ENCODE peak calls at places on chromosomes 13 and 19, in six cellular contexts. T is heart right ventricle; B is CD8-positive, alpha-beta T cell; U is OCI-LY7; C is mesenchymal stem cell; K is left ventricle myocardium inferior. N is an unnamed sample.

GRCh38 chr19:4589579-4590410 is 30.3 kb upstream of the SEMA6B start:
- DNase-seq in K (peak; percentile 41), T (no peak), B (no peak), U (peak; percentile 58), C (no peak), N (no peak)

GRCh38 chr19:45615795-45616708 is 14.0 kb upstream of the GPR4 start:
- DNase-seq in U (peak; percentile 96), T (peak; percentile 84), C (peak; percentile 81), K (peak; percentile 70), B (peak; percentile 34), N (no peak)

GRCh38 chr19:13873776-13874515 is 3.0 kb upstream of the NANOS3 start:
- DNase-seq in U (no peak), T (no peak), C (no peak), B (no peak), K (no peak), N (no peak)

GRCh38 chr19:10093295-10094186 is 7.4 kb downstream of the SHFL start:
- DNase-seq in K (no peak), C (no peak), U (no peak), T (no peak), B (no peak), N (no peak)

GRCh38 chr19:41784337-41785239 is 11.8 kb upstream of the CEACAM3 start:
- DNase-seq in U (no peak), C (no peak), T (no peak), B (no peak), K (no peak), N (no peak)

GRCh38 chr19:6611441-6611852 is 20.5 kb upstream of the CD70 start:
- DNase-seq in C (no peak), K (no peak), U (no peak), T (no peak), B (no peak), N (no peak)

GRCh38 chr13:38283346-38283745 is 66.3 kb upstream of the UFM1 start:
- DNase-seq in U (no peak), T (no peak), K (no peak), C (peak; percentile 3), B (no peak), N (no peak)

GRCh38 chr13:100916943-100917342 is 242.3 kb upstream of the TMTC4 start:
- DNase-seq in U (no peak), B (no peak), T (no peak), K (no peak), C (no peak), N (no peak)

GRCh38 chr19:48274173-48274572 is 4.3 kb downstream of the ZNF114 start:
- DNase-seq in C (no peak), U (no peak), B (no peak), K (no peak), T (no peak), N (no peak)

GRCh38 chr13:24709186-24709913 is 29.1 kb downstream of the ATP12A start:
- DNase-seq in C (no peak), U (no peak), B (peak; percentile 42), T (no peak), K (no peak), N (no peak)

GRCh38 chr19:18910801-18911436 is 8.3 kb downstream of the COPE start:
- DNase-seq in T (no peak), K (no peak), U (no peak), C (no peak), B (no peak), N (no peak)

GRCh38 chr19:33410915-33411401 is 37.4 kb downstream of the CEBPG start:
- DNase-seq in T (no peak), K (no peak), U (no peak), C (no peak), B (no peak), N (no peak)

GRCh38 chr19:14187586-14187985 is 18.4 kb downstream of the ADGRL1 start:
- DNase-seq in T (no peak), B (no peak), C (no peak), K (no peak), U (no peak), N (no peak)

GRCh38 chr13:53782400-53783030 is 753.9 kb downstream of the OLFM4 start:
- DNase-seq in B (no peak), C (peak; percentile 50), U (peak; percentile 50), K (no peak), T (peak; percentile 5), N (no peak)

GRCh38 chr19:862529-863304 is 3.3 kb downstream of the CFD start:
- DNase-seq in T (no peak), U (peak; percentile 89), C (peak; percentile 60), K (no peak), B (peak; percentile 70), N (no peak)

GRCh38 chr13:28707629-28708427 is 10.9 kb downstream of the SLC46A3 start:
- DNase-seq in C (peak; percentile 70), B (no peak), K (no peak), T (no peak), U (peak; percentile 7), N (no peak)

GRCh38 chr13:45055198-45055901 is 65.0 kb upstream of the GTF2F2 start:
- DNase-seq in U (no peak), K (no peak), C (peak; percentile 77), T (no peak), B (no peak), N (no peak)
- H3K27ac ChIP-seq in U (no peak overlapping the region), K (peak overlapping the region; percentile 16), C (peak overlapping the region; percentile 77), T (peak overlapping the region; percentile 19), B (no peak overlapping the region), N (peak overlapping the region; percentile 62)

DNA sequence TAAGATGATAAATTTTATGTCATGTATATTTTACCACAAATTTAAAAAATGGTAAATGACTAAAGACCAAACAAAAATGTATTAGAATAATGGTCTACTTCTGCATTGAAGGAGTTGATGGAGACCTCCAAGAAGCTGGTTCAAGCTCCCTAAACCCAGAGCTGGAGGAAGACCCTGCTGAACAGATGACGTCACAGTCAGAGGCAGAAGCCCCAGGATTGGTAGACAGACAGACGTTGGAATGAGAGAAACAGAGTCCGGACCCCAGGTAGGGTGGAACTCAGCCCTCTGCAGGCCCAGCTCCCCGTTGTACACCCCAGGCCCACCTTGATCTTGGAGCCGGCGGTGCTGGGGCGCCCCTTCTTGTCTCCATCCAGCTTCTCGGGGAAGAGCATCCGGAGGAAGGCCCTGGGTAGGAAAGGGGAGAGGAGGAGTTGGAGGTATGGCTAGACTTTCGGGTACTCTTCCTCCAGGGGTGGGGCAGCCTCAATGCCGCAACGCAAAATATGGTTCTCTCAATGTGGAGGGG is 25.7 kb upstream of the ZNF414 start:
- DNase-seq in C (no peak), T (no peak), B (no peak), K (no peak), U (no peak), N (no peak)
- H3K27ac ChIP-seq in C (no peak overlapping the region), T (no peak overlapping the region), B (no peak overlapping the region), K (no peak overlapping the region), U (no peak overlapping the region), N (no peak overlapping the region)

DNA sequence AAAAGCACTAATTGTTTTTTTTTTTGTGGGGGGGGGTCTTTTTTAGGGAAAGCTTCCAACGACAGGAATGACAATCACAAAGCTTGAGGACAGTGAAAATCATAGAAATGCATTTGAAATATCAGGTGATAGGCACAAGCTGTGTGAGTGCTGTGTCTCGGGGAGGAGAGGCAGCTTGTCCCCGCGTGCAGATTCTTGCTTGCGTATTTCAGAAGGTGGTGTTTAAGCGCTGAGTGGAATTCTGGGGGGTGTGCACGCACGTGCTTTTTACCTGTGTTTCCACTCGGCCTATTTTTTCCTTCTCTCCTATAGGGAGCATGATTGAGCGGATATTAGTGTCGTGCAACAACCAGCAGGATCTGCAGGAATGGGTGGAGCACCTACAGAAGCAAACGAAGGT is 40.2 kb upstream of the TEX29 start:
- DNase-seq in C (no peak), T (no peak), U (no peak), B (no peak), K (no peak), N (no peak)
- H3K27ac ChIP-seq in C (peak overlapping the region; percentile 72), T (no peak overlapping the region), U (no peak overlapping the region), B (no peak overlapping the region), K (peak overlapping the region; percentile 85), N (no peak overlapping the region)

DNA sequence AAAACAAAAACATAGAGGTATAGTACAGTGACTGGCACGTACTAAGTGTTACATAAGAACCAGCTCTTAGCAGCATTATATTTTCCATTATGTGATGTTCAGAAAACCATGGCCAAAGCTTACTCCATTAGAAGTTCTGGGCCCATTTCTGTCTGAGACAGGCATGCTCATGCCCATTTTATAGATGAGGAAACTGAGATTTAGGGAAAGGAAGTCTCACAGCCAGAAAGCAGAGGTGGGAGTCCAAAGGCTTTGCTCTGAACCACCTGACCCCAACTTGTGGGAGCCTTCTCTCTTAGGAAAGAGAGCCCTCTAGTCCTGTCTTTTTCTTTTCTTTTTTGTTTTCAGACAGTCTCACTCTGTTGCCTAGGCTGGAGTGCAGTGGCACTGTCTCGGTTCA is 2.3 kb downstream of the AP2S1 start:
- DNase-seq in B (no peak), K (no peak), U (no peak), T (no peak), C (peak; percentile 37), N (no peak)
- H3K27ac ChIP-seq in B (no peak overlapping the region), K (no peak overlapping the region), U (no peak overlapping the region), T (no peak overlapping the region), C (peak overlapping the region; percentile 11), N (no peak overlapping the region)

GRCh38 chr13:44272692-44273091 is 100.9 kb upstream of the SERP2 start:
- DNase-seq in C (peak; percentile 53), K (no peak), B (no peak), U (no peak), T (no peak), N (no peak)

GRCh38 chr13:44274838-44275237 is 98.8 kb upstream of the SERP2 start:
- DNase-seq in B (peak; percentile 18), T (no peak), K (no peak), U (peak; percentile 36), C (no peak), N (no peak)

GRCh38 chr13:44273216-44273615 is 100.4 kb upstream of the SERP2 start:
- DNase-seq in C (no peak), T (no peak), U (no peak), K (no peak), B (no peak), N (no peak)

GRCh38 chr13:44276061-44276460 is 97.6 kb upstream of the SERP2 start:
- DNase-seq in T (no peak), K (no peak), U (peak; percentile 92), B (no peak), C (no peak), N (no peak)

GRCh38 chr13:44273991-44274810 is 99.4 kb upstream of the SERP2 start:
- DNase-seq in B (peak; percentile 6), U (peak; percentile 79), T (no peak), K (no peak), C (peak; percentile 67), N (no peak)
- H3K27ac ChIP-seq in B (peak overlapping the region; percentile 81), U (peak overlapping the region; percentile 97), T (peak overlapping the region; percentile 78), K (peak overlapping the region; percentile 79), C (no peak overlapping the region), N (no peak overlapping the region)

DNA sequence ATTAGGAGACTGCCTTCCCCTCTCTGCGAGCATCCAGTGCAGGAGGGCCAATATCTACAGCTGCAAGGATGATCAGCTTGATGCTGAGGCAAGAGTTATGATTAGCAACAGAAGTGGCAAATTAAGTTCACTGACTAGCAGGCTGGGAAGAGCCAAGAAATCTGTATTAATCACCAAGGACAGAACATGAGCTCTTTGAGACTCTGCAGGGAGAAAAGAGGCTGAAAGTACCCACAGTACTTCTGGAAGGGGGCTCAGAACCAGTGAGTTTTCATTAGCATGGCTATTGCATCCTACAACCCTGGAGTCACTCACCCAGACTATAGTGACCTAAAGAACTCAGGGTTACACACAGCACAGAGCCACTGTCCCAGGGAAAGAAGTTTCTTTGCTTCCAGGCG is 25.9 kb upstream of the MEDAG start:
- DNase-seq in B (no peak), K (no peak), U (no peak), C (peak; percentile 57), T (no peak), N (no peak)
- H3K27ac ChIP-seq in B (no peak overlapping the region), K (peak overlapping the region; percentile 63), U (no peak overlapping the region), C (peak overlapping the region; percentile 13), T (peak overlapping the region; percentile 29), N (no peak overlapping the region)

N was measured in substantia nigra.